ENCODE peak calls at places on chromosome 17, in nine cellular contexts. One of them, this sample, is unnamed.

GRCh38 chr17:79947351-79948031 is 88.2 kb downstream of the TBC1D16 start:
- DNase-seq in H1: no peak
- DNase-seq in A549: no peak
- DNase-seq in GM12892: peak; percentile 3
- DNase-seq in HepG2: no peak
- DNase-seq in ovary: no peak
- DNase-seq in tibial nerve: no peak
- DNase-seq in sigmoid colon: peak; percentile 58
- DNase-seq in breast epithelium: peak; percentile 72
- DNase-seq in this sample: no peak

GRCh38 chr17:234163-235047 is 53.0 kb upstream of the DOC2B start:
- DNase-seq in HepG2: no peak
- DNase-seq in sigmoid colon: peak; percentile 60
- DNase-seq in H1: no peak
- DNase-seq in tibial nerve: no peak
- DNase-seq in A549: no peak
- DNase-seq in breast epithelium: peak; percentile 35
- DNase-seq in ovary: no peak
- DNase-seq in GM12892: no peak
- DNase-seq in this sample: no peak

GRCh38 chr17:81808778-81809555 is 5.0 kb downstream of the GCGR start:
- DNase-seq in ovary: no peak
- DNase-seq in tibial nerve: no peak
- DNase-seq in sigmoid colon: no peak
- DNase-seq in HepG2: no peak
- DNase-seq in A549: no peak
- DNase-seq in breast epithelium: no peak
- DNase-seq in H1: no peak
- DNase-seq in GM12892: no peak
- DNase-seq in this sample: no peak

GRCh38 chr17:42920106-42920900 is 19.7 kb downstream of the G6PC1 start:
- DNase-seq in H1: no peak
- DNase-seq in ovary: no peak
- DNase-seq in breast epithelium: no peak
- DNase-seq in GM12892: no peak
- DNase-seq in A549: no peak
- DNase-seq in tibial nerve: no peak
- DNase-seq in HepG2: peak; percentile 63
- DNase-seq in sigmoid colon: no peak
- DNase-seq in this sample: peak; percentile 21

GRCh38 chr17:77315551-77316190 is 174.9 kb downstream of the SEC14L1 start:
- DNase-seq in H1: no peak
- DNase-seq in HepG2: no peak
- DNase-seq in breast epithelium: no peak
- DNase-seq in tibial nerve: no peak
- DNase-seq in A549: no peak
- DNase-seq in ovary: peak; percentile 18
- DNase-seq in GM12892: no peak
- DNase-seq in sigmoid colon: peak; percentile 70
- DNase-seq in this sample: no peak

GRCh38 chr17:79702071-79702470 is 28.7 kb upstream of the ENPP7 start:
- DNase-seq in H1: no peak
- DNase-seq in sigmoid colon: no peak
- DNase-seq in A549: no peak
- DNase-seq in tibial nerve: no peak
- DNase-seq in breast epithelium: no peak
- DNase-seq in ovary: no peak
- DNase-seq in GM12892: no peak
- DNase-seq in HepG2: no peak
- DNase-seq in this sample: no peak

GRCh38 chr17:2049333-2050245 is 5.3 kb upstream of the HIC1 start:
- DNase-seq in HepG2: no peak
- DNase-seq in sigmoid colon: peak; percentile 92
- DNase-seq in A549: peak; percentile 81
- DNase-seq in H1: no peak
- DNase-seq in breast epithelium: peak; percentile 84
- DNase-seq in ovary: peak; percentile 89
- DNase-seq in tibial nerve: peak; percentile 79
- DNase-seq in GM12892: peak; percentile 76
- DNase-seq in this sample: peak; percentile 88

GRCh38 chr17:79478841-79479240 is 132.0 kb downstream of the RBFOX3 start:
- DNase-seq in tibial nerve: no peak
- DNase-seq in ovary: no peak
- DNase-seq in breast epithelium: no peak
- DNase-seq in HepG2: no peak
- DNase-seq in H1: no peak
- DNase-seq in GM12892: no peak
- DNase-seq in sigmoid colon: no peak
- DNase-seq in A549: no peak
- DNase-seq in this sample: no peak

GRCh38 chr17:78826836-78827509 is 13.6 kb downstream of the USP36 start:
- DNase-seq in breast epithelium: no peak
- DNase-seq in H1: no peak
- DNase-seq in GM12892: no peak
- DNase-seq in HepG2: no peak
- DNase-seq in ovary: no peak
- DNase-seq in sigmoid colon: peak; percentile 70
- DNase-seq in tibial nerve: no peak
- DNase-seq in A549: no peak
- DNase-seq in this sample: no peak

GRCh38 chr17:77523562-77523961 is 382.8 kb downstream of the SEC14L1 start:
- DNase-seq in H1: no peak
- DNase-seq in tibial nerve: no peak
- DNase-seq in GM12892: no peak
- DNase-seq in sigmoid colon: no peak
- DNase-seq in ovary: no peak
- DNase-seq in HepG2: no peak
- DNase-seq in A549: no peak
- DNase-seq in breast epithelium: no peak
- DNase-seq in this sample: no peak

GRCh38 chr17:40564883-40565744 is at the start of gene CCR7:
- DNase-seq in ovary: no peak
- DNase-seq in H1: no peak
- DNase-seq in sigmoid colon: no peak
- DNase-seq in HepG2: no peak
- DNase-seq in GM12892: no peak
- DNase-seq in breast epithelium: no peak
- DNase-seq in tibial nerve: no peak
- DNase-seq in A549: no peak
- DNase-seq in this sample: no peak

GRCh38 chr17:10048951-10049350 is 143.9 kb upstream of the RCVRN start:
- DNase-seq in GM12892: no peak
- DNase-seq in A549: no peak
- DNase-seq in HepG2: peak; percentile 16
- DNase-seq in ovary: no peak
- DNase-seq in sigmoid colon: no peak
- DNase-seq in breast epithelium: no peak
- DNase-seq in H1: no peak
- DNase-seq in tibial nerve: no peak
- DNase-seq in this sample: no peak

GRCh38 chr17:42345396-42346078 is 42.7 kb downstream of the STAT3 start:
- DNase-seq in HepG2: no peak
- DNase-seq in ovary: no peak
- DNase-seq in sigmoid colon: no peak
- DNase-seq in breast epithelium: no peak
- DNase-seq in H1: no peak
- DNase-seq in tibial nerve: no peak
- DNase-seq in GM12892: no peak
- DNase-seq in A549: no peak
- DNase-seq in this sample: peak; percentile 54

GRCh38 chr17:17842111-17842876 is 5.5 kb upstream of the SREBF1 start:
- DNase-seq in breast epithelium: no peak
- DNase-seq in HepG2: no peak
- DNase-seq in H1: no peak
- DNase-seq in GM12892: no peak
- DNase-seq in ovary: no peak
- DNase-seq in tibial nerve: no peak
- DNase-seq in A549: no peak
- DNase-seq in sigmoid colon: no peak
- DNase-seq in this sample: no peak

GRCh38 chr17:75854111-75854748 is 905 bp downstream of the WBP2 start:
- DNase-seq in A549: peak; percentile 54
- DNase-seq in H1: no peak
- DNase-seq in breast epithelium: no peak
- DNase-seq in GM12892: no peak
- DNase-seq in tibial nerve: peak; percentile 42
- DNase-seq in ovary: no peak
- DNase-seq in sigmoid colon: peak; percentile 81
- DNase-seq in HepG2: peak; percentile 50
- DNase-seq in this sample: peak; percentile 69

GRCh38 chr17:6254036-6254435 is 180.9 kb downstream of the AIPL1 start:
- DNase-seq in sigmoid colon: no peak
- DNase-seq in ovary: no peak
- DNase-seq in HepG2: no peak
- DNase-seq in GM12892: no peak
- DNase-seq in breast epithelium: no peak
- DNase-seq in A549: no peak
- DNase-seq in H1: no peak
- DNase-seq in tibial nerve: no peak
- DNase-seq in this sample: no peak

GRCh38 chr17:55830210-55830609 is 79.4 kb downstream of the PCTP start:
- DNase-seq in tibial nerve: no peak
- DNase-seq in A549: no peak
- DNase-seq in GM12892: no peak
- DNase-seq in ovary: no peak
- DNase-seq in HepG2: no peak
- DNase-seq in H1: no peak
- DNase-seq in breast epithelium: no peak
- DNase-seq in sigmoid colon: no peak
- DNase-seq in this sample: no peak

GRCh38 chr17:74532115-74532514 is 840 bp upstream of the CD300LB start:
- DNase-seq in A549: no peak
- DNase-seq in sigmoid colon: peak; percentile 71
- DNase-seq in H1: peak; percentile 3
- DNase-seq in ovary: no peak
- DNase-seq in breast epithelium: no peak
- DNase-seq in GM12892: no peak
- DNase-seq in HepG2: no peak
- DNase-seq in tibial nerve: peak; percentile 48
- DNase-seq in this sample: peak; percentile 78
- TF ChIP-seq POLR2A in A549: no peak
- TF ChIP-seq POLR2A in sigmoid colon: no peak
- TF ChIP-seq POLR2A in H1: no peak
- TF ChIP-seq POLR2A in ovary: no peak
- TF ChIP-seq POLR2A in breast epithelium: no peak
- TF ChIP-seq POLR2A in GM12892: no peak
- TF ChIP-seq POLR2A in HepG2: no peak
- TF ChIP-seq POLR2A in tibial nerve: no peak
- TF ChIP-seq POLR2A in this sample: no peak

DNA sequence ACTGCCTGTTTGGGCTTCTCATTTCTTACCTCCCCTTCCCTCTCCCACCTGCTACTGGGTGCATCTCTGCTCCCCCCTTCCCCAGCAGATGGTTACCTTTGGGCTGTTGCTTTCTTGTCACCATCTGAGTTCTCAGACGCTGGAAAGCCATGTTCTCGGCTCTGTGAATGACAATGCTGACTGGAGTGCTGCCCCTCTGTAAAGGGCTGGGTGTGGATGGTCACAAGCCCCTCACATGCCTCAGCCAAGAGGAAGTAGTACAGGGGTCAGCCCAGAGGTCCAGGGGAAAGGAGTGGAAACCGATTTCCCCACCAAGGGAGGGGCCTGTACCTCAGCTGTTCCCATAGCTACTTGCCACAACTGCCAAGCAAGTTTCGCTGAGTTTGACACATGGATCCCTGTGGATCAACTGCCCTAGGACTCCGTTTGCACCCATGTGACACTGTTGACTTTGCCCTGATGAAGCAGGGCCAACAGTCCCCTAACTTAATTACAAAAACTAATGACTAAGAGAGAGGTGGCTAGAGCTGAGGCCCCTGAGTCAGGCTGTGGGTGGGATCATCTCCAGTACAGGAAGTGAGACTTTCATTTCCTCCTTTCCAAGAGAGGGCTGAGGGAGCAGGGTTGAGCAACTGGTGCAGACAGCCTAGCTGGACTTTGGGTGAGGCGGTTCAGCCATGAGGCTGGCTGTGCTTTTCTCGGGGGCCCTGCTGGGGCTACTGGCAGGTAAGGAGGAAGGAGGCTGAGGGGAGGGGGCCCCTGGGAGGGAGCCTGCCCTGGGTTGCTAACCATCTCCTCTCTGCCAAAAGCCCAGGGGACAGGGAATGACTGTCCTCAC is at the start of gene CD68:
- DNase-seq in sigmoid colon: peak; percentile 90
- DNase-seq in HepG2: peak; percentile 93
- DNase-seq in ovary: no peak
- DNase-seq in GM12892: peak; percentile 68
- DNase-seq in H1: no peak
- DNase-seq in A549: peak; percentile 88
- DNase-seq in breast epithelium: peak; percentile 60
- DNase-seq in tibial nerve: peak; percentile 64
- DNase-seq in this sample: peak; percentile 73
- TF ChIP-seq POLR2A in sigmoid colon: peak; percentile 31
- TF ChIP-seq POLR2A in HepG2: peak; percentile 88
- TF ChIP-seq POLR2A in ovary: no peak
- TF ChIP-seq POLR2A in GM12892: peak; percentile 99
- TF ChIP-seq POLR2A in H1: peak; percentile 97
- TF ChIP-seq POLR2A in A549: no peak
- TF ChIP-seq POLR2A in breast epithelium: peak; percentile 42
- TF ChIP-seq POLR2A in tibial nerve: peak; percentile 60
- TF ChIP-seq POLR2A in this sample: no peak

DNA sequence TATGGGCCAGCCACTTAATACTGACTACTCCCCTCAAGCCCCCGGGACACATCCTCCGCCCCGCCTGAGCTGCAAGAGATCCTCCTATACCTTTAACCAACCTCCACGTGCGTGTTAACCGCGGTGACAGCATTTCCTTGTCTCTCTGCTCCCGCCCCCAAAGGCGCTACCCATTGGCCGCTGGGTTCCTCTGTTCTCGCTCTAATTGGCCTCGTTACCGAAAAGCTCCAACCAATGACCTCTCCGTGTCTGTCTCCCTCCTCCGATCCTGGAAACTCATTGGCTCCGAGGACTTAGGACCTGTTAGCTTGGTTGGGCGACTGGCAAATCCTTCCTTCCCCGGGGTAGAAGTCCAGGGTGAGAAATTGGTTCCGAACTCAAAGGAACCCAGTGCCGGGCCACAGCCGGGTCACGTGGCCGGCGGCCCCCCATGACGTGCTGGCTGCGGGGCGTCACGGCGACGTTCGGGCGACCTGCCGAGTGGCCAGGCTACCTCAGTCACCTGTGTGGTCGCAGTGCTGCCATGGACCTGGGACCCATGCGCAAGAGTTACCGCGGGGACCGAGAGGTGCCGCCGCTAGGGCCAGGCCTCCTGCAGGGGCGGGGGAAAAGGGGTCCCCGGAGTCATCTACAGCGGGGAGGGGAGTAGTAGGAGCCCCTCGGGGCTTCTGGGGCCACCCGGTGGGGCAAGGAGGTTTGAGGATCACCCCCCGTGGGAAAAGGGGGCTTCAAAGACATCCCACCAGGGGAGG is at the start of gene PNPO:
- DNase-seq in GM12892: peak; percentile 96
- DNase-seq in H1: peak; percentile 56
- DNase-seq in ovary: peak; percentile 88
- DNase-seq in HepG2: peak; percentile 100
- DNase-seq in sigmoid colon: peak; percentile 98
- DNase-seq in A549: peak; percentile 99
- DNase-seq in breast epithelium: peak; percentile 93
- DNase-seq in tibial nerve: peak; percentile 96
- DNase-seq in this sample: peak; percentile 96
- TF ChIP-seq POLR2A in GM12892: no peak
- TF ChIP-seq POLR2A in H1: no peak
- TF ChIP-seq POLR2A in ovary: peak; percentile 15
- TF ChIP-seq POLR2A in HepG2: peak; percentile 81
- TF ChIP-seq POLR2A in sigmoid colon: no peak
- TF ChIP-seq POLR2A in A549: peak; percentile 82
- TF ChIP-seq POLR2A in breast epithelium: no peak
- TF ChIP-seq POLR2A in tibial nerve: peak; percentile 30
- TF ChIP-seq POLR2A in this sample: peak; percentile 52

GRCh38 chr17:58513913-58514794 is at the start of gene MTMR4:
- DNase-seq in HepG2: peak; percentile 82
- DNase-seq in ovary: peak; percentile 85
- DNase-seq in GM12892: peak; percentile 86
- DNase-seq in H1: peak; percentile 79
- DNase-seq in sigmoid colon: peak; percentile 92
- DNase-seq in tibial nerve: peak; percentile 50
- DNase-seq in breast epithelium: peak; percentile 79
- DNase-seq in A549: peak; percentile 62
- DNase-seq in this sample: peak; percentile 91
- TF ChIP-seq POLR2A in HepG2: peak; percentile 59
- TF ChIP-seq POLR2A in ovary: no peak
- TF ChIP-seq POLR2A in GM12892: peak; percentile 44
- TF ChIP-seq POLR2A in H1: peak; percentile 91
- TF ChIP-seq POLR2A in sigmoid colon: no peak
- TF ChIP-seq POLR2A in tibial nerve: peak; percentile 24
- TF ChIP-seq POLR2A in breast epithelium: no peak
- TF ChIP-seq POLR2A in A549: peak; percentile 52
- TF ChIP-seq POLR2A in this sample: no peak

This sample was measured in body of pancreas.